ENCODE peak calls at places on chromosomes 2 and 18, in five cellular contexts. B is heart left ventricle; Y is cardiac fibroblast; S is activated CD8-positive, alpha-beta T cell treated with anti-CD3 and anti-CD28 coated beads for 36 hours; R is neural crest cell. U is an unnamed sample.

GRCh38 chr2:132670961-132671781 is 1.2 kb upstream of the LYPD1 start:
- DNase-seq in B (no peak), Y (peak; percentile 67), S (no peak), R (peak; percentile 14), U (peak; percentile 38)

GRCh38 chr2:19916385-19916784 is 14.6 kb upstream of the TTC32 start:
- DNase-seq in B (no peak), Y (no peak), S (no peak), R (no peak), U (no peak)

GRCh38 chr2:98347298-98348065 is 1.2 kb downstream of the CNGA3 start:
- DNase-seq in B (no peak), Y (no peak), S (peak; percentile 3), R (no peak), U (no peak)

GRCh38 chr2:29655391-29656086 is 265.8 kb downstream of the ALK start:
- DNase-seq in B (peak; percentile 53), Y (no peak), S (no peak), R (no peak), U (no peak)

GRCh38 chr2:2613279-2614199 is 282.5 kb upstream of the MYT1L start:
- DNase-seq in B (peak; percentile 94), Y (peak; percentile 84), S (peak; percentile 96), R (peak; percentile 83), U (peak; percentile 0)

GRCh38 chr2:202269585-202269984 is 4.0 kb downstream of the NOP58 start:
- DNase-seq in B (no peak), Y (no peak), S (peak; percentile 31), R (no peak), U (no peak)

GRCh38 chr2:74566423-74567085 is 12.0 kb downstream of the DOK1 start:
- DNase-seq in B (no peak), Y (peak; percentile 88), S (peak; percentile 51), R (no peak), U (peak; percentile 91)

GRCh38 chr2:148273158-148273691 is 252.3 kb downstream of the MBD5 start:
- DNase-seq in B (no peak), Y (no peak), S (no peak), R (no peak), U (no peak)

GRCh38 chr2:153819056-153819455 is 52.7 kb upstream of the GALNT13 start:
- DNase-seq in B (no peak), Y (no peak), S (no peak), R (no peak), U (no peak)

GRCh38 chr2:153818242-153818641 is 53.5 kb upstream of the GALNT13 start:
- DNase-seq in B (no peak), Y (no peak), S (no peak), R (no peak), U (no peak)

GRCh38 chr2:153823880-153824279 is 47.8 kb upstream of the GALNT13 start:
- DNase-seq in B (no peak), Y (no peak), S (no peak), R (no peak), U (no peak)

GRCh38 chr2:153819501-153819900 is 52.2 kb upstream of the GALNT13 start:
- DNase-seq in B (no peak), Y (no peak), S (no peak), R (no peak), U (no peak)
- TF ChIP-seq CTCF in B (no peak), Y (no peak), S (no peak), R (no peak), U (no peak)

DNA sequence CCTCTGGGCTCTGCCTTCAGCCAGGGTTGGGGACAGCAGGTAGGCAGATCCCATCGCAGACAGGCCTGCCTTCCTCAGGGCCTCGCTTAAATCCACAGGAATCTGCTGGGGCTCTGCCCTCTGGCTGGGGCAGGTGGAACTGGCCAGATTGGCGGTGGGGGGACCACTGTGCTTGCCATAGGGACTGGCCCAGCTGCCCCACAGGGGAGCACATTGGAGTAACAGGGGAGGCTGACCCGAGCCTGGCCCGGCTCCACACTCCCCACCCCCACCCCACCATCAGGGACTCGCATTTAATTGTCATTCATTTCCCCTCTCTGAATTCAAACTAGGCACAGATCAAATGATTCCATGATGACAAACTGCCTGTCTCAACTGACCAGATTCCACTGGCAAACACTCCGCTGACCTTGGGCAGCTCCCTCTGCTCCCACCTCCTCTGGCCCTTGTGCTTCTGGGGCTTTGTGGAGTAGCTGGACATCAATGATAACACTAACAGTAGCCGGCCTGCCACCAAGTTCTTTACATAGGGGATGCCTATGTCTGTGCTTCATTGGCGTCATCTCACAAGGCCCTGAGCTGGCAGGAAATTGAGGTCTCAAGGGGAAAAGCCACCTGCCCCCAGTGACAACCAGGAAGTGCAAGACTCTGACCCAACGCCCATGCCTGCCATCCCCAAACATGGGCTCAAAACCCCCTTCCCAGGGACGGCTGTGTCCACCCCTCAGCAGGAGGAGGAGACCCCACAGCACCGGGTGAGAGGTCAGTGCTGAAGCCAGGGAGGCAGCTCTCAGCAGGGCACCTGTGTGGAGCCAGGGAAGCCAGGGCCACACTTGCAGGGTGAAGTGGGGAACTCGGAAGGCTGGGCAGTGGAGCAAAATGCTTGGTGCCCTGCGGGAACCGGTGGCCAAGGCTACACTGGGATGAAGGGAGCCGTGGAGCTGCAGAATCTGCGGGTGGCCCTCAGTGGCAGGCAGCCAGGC is 2.1 kb upstream of the B3GNT7 start:
- DNase-seq in B (no peak), Y (no peak), S (peak; percentile 72), R (no peak), U (no peak)
- TF ChIP-seq CTCF in B (no peak), Y (peak; percentile 19), S (no peak), R (peak; percentile 26), U (no peak)

GRCh38 chr18:12397254-12397653 is 10.5 kb upstream of the PRELID3A start:
- DNase-seq in B (no peak), Y (no peak), S (no peak), R (no peak), U (no peak)
- TF ChIP-seq CTCF in B (no peak), Y (no peak), S (no peak), R (no peak), U (no peak)

GRCh38 chr2:26344581-26345283 is 1.2 kb upstream of the SELENOI start:
- DNase-seq in B (no peak), Y (peak; percentile 56), S (peak; percentile 50), R (no peak), U (no peak)
- TF ChIP-seq CTCF in B (no peak), Y (no peak), S (no peak), R (no peak), U (no peak)

GRCh38 chr2:233489143-233489542 is 77.4 kb downstream of the USP40 start:
- DNase-seq in B (no peak), Y (no peak), S (no peak), R (no peak), U (no peak)
- TF ChIP-seq CTCF in B (no peak), Y (no peak), S (no peak), R (no peak), U (no peak)

U was measured in AG09319.